ENCODE peak calls at places on chromosomes 12 and 14, in eight cellular contexts. I is IMR-90, O is uterus, R is H1, U is transverse colon, M is testis, B is Peyer's patch, Q is ovary. V is an unnamed sample.

GRCh38 chr12:131747276-131747675 is 36.4 kb downstream of the SFSWAP start:
- DNase-seq in I (no peak), O (no peak), R (no peak), U (no peak), M (no peak), B (no peak), Q (no peak), V (no peak)

GRCh38 chr12:131287938-131288797 is 334.5 kb downstream of the ADGRD1 start:
- DNase-seq in I (no peak), O (peak; percentile 1), R (no peak), U (no peak), M (peak; percentile 8), B (peak; percentile 18), Q (peak; percentile 5), V (no peak)

GRCh38 chr12:116694653-116695463 is 43.0 kb downstream of the SPRING1 start:
- DNase-seq in I (no peak), O (no peak), R (no peak), U (no peak), M (no peak), B (no peak), Q (no peak), V (no peak)

GRCh38 chr12:5561057-5561456 is 129.1 kb downstream of the NTF3 start:
- DNase-seq in I (no peak), O (no peak), R (no peak), U (no peak), M (no peak), B (no peak), Q (no peak), V (no peak)

GRCh38 chr14:88618476-88618875 is 55.6 kb downstream of the ZC3H14 start:
- DNase-seq in I (no peak), O (no peak), R (no peak), U (no peak), M (no peak), B (no peak), Q (no peak), V (no peak)

GRCh38 chr14:104475256-104475655 is 104.3 kb upstream of the C14orf180 start:
- DNase-seq in I (no peak), O (no peak), R (no peak), U (no peak), M (no peak), B (no peak), Q (no peak), V (no peak)

GRCh38 chr14:51283402-51283825 is 43.4 kb downstream of the TMX1 start:
- DNase-seq in I (peak; percentile 93), O (peak; percentile 33), R (no peak), U (no peak), M (no peak), B (no peak), Q (no peak), V (no peak)

GRCh38 chr14:69643430-69644200 is 32.2 kb downstream of the SUSD6 start:
- DNase-seq in I (peak; percentile 84), O (peak; percentile 56), R (no peak), U (peak; percentile 86), M (no peak), B (peak; percentile 88), Q (peak; percentile 69), V (peak; percentile 81)

GRCh38 chr14:20730921-20731320 is 14.8 kb upstream of the EDDM3A start:
- DNase-seq in I (no peak), O (no peak), R (no peak), U (no peak), M (no peak), B (no peak), Q (no peak), V (no peak)

GRCh38 chr12:93085383-93086287 is 156.5 kb upstream of the EEA1 start:
- DNase-seq in I (no peak), O (no peak), R (no peak), U (no peak), M (no peak), B (no peak), Q (no peak), V (no peak)

GRCh38 chr12:128951448-128951847 is 98.2 kb downstream of the GLT1D1 start:
- DNase-seq in I (no peak), O (no peak), R (no peak), U (no peak), M (no peak), B (no peak), Q (no peak), V (no peak)

GRCh38 chr14:99321955-99322730 is 50.1 kb upstream of the BCL11B start:
- DNase-seq in I (no peak), O (no peak), R (no peak), U (no peak), M (no peak), B (peak; percentile 29), Q (no peak), V (no peak)

GRCh38 chr12:130017571-130018449 is 114.0 kb upstream of the TMEM132D start:
- DNase-seq in I (no peak), O (no peak), R (no peak), U (no peak), M (peak; percentile 25), B (no peak), Q (no peak), V (no peak)

GRCh38 chr12:124411291-124411878 is 116.5 kb downstream of the RFLNA start:
- DNase-seq in I (peak; percentile 96), O (peak; percentile 93), R (no peak), U (peak; percentile 63), M (peak; percentile 81), B (no peak), Q (peak; percentile 87), V (peak; percentile 66)

GRCh38 chr12:11840350-11840749 is 190.9 kb downstream of the ETV6 start:
- DNase-seq in I (no peak), O (no peak), R (no peak), U (peak; percentile 44), M (peak; percentile 2), B (no peak), Q (no peak), V (no peak)

GRCh38 chr12:65908147-65908546 is 83.9 kb downstream of the HMGA2 start:
- DNase-seq in I (no peak), O (no peak), R (no peak), U (no peak), M (no peak), B (no peak), Q (no peak), V (no peak)

GRCh38 chr12:48086327-48086726 is 19.6 kb downstream of the SENP1 start:
- DNase-seq in I (no peak), O (no peak), R (no peak), U (no peak), M (no peak), B (no peak), Q (no peak), V (no peak)

DNA sequence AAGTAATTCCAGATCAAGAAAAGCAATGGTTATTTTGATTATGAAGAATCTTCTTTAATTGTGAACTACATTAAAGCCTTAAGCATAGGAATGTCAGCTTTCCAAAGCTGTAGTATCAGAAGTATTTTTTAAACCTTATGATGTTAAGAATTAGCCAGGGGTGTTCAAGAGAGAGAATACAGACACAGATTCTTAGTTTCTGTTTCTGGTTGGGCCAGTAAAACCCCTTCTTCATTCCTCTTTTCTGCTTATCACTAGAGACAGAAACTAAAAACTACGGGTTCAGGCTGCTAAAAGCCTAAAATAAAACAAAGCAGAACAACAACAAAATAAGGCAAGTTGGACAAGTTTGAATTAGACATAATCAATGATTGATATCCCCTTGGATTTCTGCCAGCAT is 38.2 kb downstream of the IFT43 start:
- DNase-seq in I (no peak), O (no peak), R (no peak), U (no peak), M (no peak), B (no peak), Q (no peak), V (no peak)
- H3K4me3 ChIP-seq in I (no peak overlapping the region), O (no peak overlapping the region), R (no peak overlapping the region), U (no peak overlapping the region), M (no peak overlapping the region), B (no peak overlapping the region), Q (no peak overlapping the region), V (no peak overlapping the region)

GRCh38 chr12:3538691-3539030 is 47.7 kb downstream of the PRMT8 start:
- DNase-seq in I (no peak), O (no peak), R (no peak), U (no peak), M (no peak), B (no peak), Q (no peak), V (no peak)
- TF ChIP-seq POLR2A in I (no peak), O (no peak), R (no peak), U (no peak), M (no peak), B (no peak), Q (no peak), V (no peak)

GRCh38 chr12:1533602-1534304 is 60.6 kb downstream of the FBXL14 start:
- DNase-seq in I (peak; percentile 43), O (no peak), R (no peak), U (peak; percentile 47), M (no peak), B (no peak), Q (no peak), V (no peak)
- H3K4me3 ChIP-seq in I (peak overlapping the region; percentile 13), O (no peak overlapping the region), R (no peak overlapping the region), U (no peak overlapping the region), M (no peak overlapping the region), B (peak overlapping the region; percentile 7), Q (no peak overlapping the region), V (no peak overlapping the region)

GRCh38 chr14:103216857-103217256 is 93.6 kb downstream of the TNFAIP2 start:
- DNase-seq in I (no peak), O (no peak), R (no peak), U (no peak), M (no peak), B (no peak), Q (no peak), V (no peak)

GRCh38 chr14:103221781-103222358 is 98.6 kb downstream of the TNFAIP2 start:
- DNase-seq in I (no peak), O (no peak), R (no peak), U (no peak), M (no peak), B (no peak), Q (no peak), V (no peak)

GRCh38 chr14:103220982-103221641 is 97.9 kb downstream of the TNFAIP2 start:
- DNase-seq in I (no peak), O (no peak), R (no peak), U (no peak), M (no peak), B (no peak), Q (no peak), V (no peak)

GRCh38 chr14:103217538-103217937 is 94.3 kb downstream of the TNFAIP2 start:
- DNase-seq in I (no peak), O (no peak), R (no peak), U (no peak), M (no peak), B (no peak), Q (no peak), V (no peak)

DNA sequence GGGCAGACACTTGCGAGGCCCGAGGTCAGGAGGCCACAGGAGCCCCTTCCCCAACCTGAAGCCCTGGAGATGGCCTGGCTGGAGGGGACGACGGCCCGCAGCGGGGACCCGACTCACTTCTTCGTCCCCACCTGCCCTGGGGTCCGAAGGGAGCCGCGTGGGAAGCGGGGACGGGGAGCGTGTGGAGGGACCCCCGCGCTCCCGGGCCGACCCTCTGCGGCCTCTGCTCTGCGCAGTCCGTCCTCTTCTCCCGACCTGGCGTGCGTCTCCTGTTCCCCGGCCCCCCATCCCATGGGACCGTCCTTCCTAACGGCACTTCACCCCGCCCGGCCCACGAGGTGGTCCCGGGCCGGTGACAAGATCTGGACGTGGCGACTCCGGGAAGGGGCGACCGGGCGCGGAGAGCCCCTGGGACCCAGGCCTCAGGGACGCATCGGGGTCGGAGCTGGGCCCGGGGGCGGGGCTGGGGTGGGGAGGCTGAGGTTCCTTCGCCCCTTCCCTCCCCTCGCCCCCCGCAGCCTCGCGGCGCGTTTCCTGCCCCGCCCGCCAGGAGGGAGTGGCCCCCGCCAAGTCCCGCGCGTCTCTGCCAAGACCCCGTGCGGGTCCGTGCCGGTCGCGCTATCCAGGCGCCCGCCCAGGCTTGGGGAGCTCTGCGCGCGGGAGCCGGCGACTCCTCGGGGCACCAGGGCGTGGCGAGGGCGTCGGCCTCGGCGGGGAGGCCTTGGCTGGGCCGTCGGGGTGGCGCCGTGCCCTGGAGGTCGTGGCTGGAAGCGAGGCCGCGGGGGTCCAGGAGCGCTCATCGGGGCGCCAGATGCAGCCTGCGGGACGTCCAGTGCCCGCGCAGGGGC is 97.1 kb downstream of the TNFAIP2 start:
- DNase-seq in I (no peak), O (no peak), R (no peak), U (no peak), M (no peak), B (no peak), Q (no peak), V (no peak)
- TF ChIP-seq POLR2A in I (no peak), O (no peak), R (no peak), U (no peak), M (no peak), B (no peak), Q (no peak), V (no peak)